ENCODE peak calls at places on chromosome 11, in seven cellular contexts. E is naive thymus-derived CD8-positive, alpha-beta T cell; O is T follicular helper cell; Y is NCI-H2029; S is amygdala; W is neural progenitor cell; T is DMS153. P is an unnamed sample.

GRCh38 chr11:65576232-65576866 is 496 bp downstream of the EHBP1L1 start:
- DNase-seq in E (no peak), O (no peak), Y (no peak), S (no peak), W (no peak), T (no peak), P (no peak)

GRCh38 chr11:130318031-130318673 is 3.4 kb upstream of the ZBTB44 start:
- DNase-seq in E (no peak), O (no peak), Y (no peak), S (no peak), W (no peak), T (no peak), P (no peak)

GRCh38 chr11:75762158-75762557 is 6.4 kb upstream of the DGAT2 start:
- DNase-seq in E (no peak), O (no peak), Y (no peak), S (no peak), W (no peak), T (no peak), P (no peak)

GRCh38 chr11:12845739-12846358 is 163.3 kb upstream of the RASSF10 start:
- DNase-seq in E (no peak), O (no peak), Y (peak; percentile 90), S (peak; percentile 2), W (peak; percentile 72), T (peak; percentile 98), P (no peak)

GRCh38 chr11:47856186-47856585 is 8.0 kb upstream of the NUP160 start:
- DNase-seq in E (no peak), O (no peak), Y (peak; percentile 85), S (no peak), W (no peak), T (no peak), P (no peak)

GRCh38 chr11:125251956-125252355 is 87.4 kb downstream of the PKNOX2 start:
- DNase-seq in E (no peak), O (no peak), Y (no peak), S (no peak), W (no peak), T (no peak), P (no peak)

GRCh38 chr11:117985953-117986887 is at the start of gene IL10RA:
- DNase-seq in E (peak; percentile 69), O (peak; percentile 65), Y (peak; percentile 52), S (peak; percentile 61), W (peak; percentile 94), T (peak; percentile 45), P (peak; percentile 78)

GRCh38 chr11:113838005-113838404 is 37.4 kb downstream of the USP28 start:
- DNase-seq in E (no peak), O (no peak), Y (no peak), S (no peak), W (no peak), T (no peak), P (no peak)

GRCh38 chr11:24198458-24198857 is 298.4 kb upstream of the LUZP2 start:
- DNase-seq in E (no peak), O (no peak), Y (no peak), S (no peak), W (no peak), T (no peak), P (no peak)

GRCh38 chr11:82790723-82791487 is 57.2 kb upstream of the FAM181B start:
- DNase-seq in E (no peak), O (no peak), Y (no peak), S (no peak), W (no peak), T (peak; percentile 70), P (no peak)

GRCh38 chr11:40289370-40289769 is 1170.1 kb downstream of the LRRC4C start:
- DNase-seq in E (no peak), O (no peak), Y (no peak), S (no peak), W (no peak), T (no peak), P (no peak)

GRCh38 chr11:58958500-58958899 is 19.2 kb downstream of the GLYATL1 start:
- DNase-seq in E (peak; percentile 11), O (peak; percentile 17), Y (no peak), S (no peak), W (peak; percentile 49), T (no peak), P (no peak)

GRCh38 chr11:130301002-130301401 is 13.7 kb downstream of the ZBTB44 start:
- DNase-seq in E (no peak), O (no peak), Y (no peak), S (no peak), W (no peak), T (no peak), P (no peak)

GRCh38 chr11:69317401-69318092 is 23.6 kb downstream of the MYEOV start:
- DNase-seq in E (no peak), O (no peak), Y (no peak), S (no peak), W (no peak), T (no peak), P (no peak)

GRCh38 chr11:3614742-3615171 is 27.0 kb downstream of the ART5 start:
- DNase-seq in E (peak; percentile 4), O (no peak), Y (no peak), S (no peak), W (no peak), T (no peak), P (peak; percentile 32)

GRCh38 chr11:46930089-46930488 is 6.5 kb upstream of the CSTPP1 start:
- DNase-seq in E (no peak), O (no peak), Y (peak; percentile 58), S (no peak), W (no peak), T (peak; percentile 82), P (no peak)

GRCh38 chr11:3015796-3016195 is 23.7 kb upstream of the NAP1L4 start:
- DNase-seq in E (no peak), O (no peak), Y (no peak), S (no peak), W (no peak), T (no peak), P (no peak)

GRCh38 chr11:17887779-17888178 is 125.1 kb downstream of the SERGEF start:
- DNase-seq in E (no peak), O (no peak), Y (no peak), S (no peak), W (peak; percentile 63), T (no peak), P (no peak)

GRCh38 chr11:75313457-75314272 is 37.8 kb downstream of the ARRB1 start:
- DNase-seq in E (no peak), O (no peak), Y (peak; percentile 58), S (peak; percentile 28), W (peak; percentile 54), T (no peak), P (no peak)

GRCh38 chr11:57805780-57806179 is 44.2 kb downstream of the CTNND1 start:
- DNase-seq in E (no peak), O (no peak), Y (no peak), S (no peak), W (no peak), T (no peak), P (no peak)

GRCh38 chr11:84924290-84924689 is 702.9 kb downstream of the DLG2 start:
- DNase-seq in E (no peak), O (no peak), Y (no peak), S (no peak), W (peak; percentile 18), T (no peak), P (no peak)

GRCh38 chr11:92735039-92735438 is 234.4 kb upstream of the MTNR1B start:
- DNase-seq in E (no peak), O (no peak), Y (no peak), S (no peak), W (peak; percentile 20), T (no peak), P (no peak)

GRCh38 chr11:113163291-113164030 is 150.9 kb upstream of the TTC12 start:
- DNase-seq in E (no peak), O (no peak), Y (no peak), S (no peak), W (no peak), T (no peak), P (no peak)

GRCh38 chr11:6194065-6194581 is 4.9 kb upstream of the OR52W1 start:
- DNase-seq in E (no peak), O (no peak), Y (no peak), S (no peak), W (no peak), T (no peak), P (no peak)

GRCh38 chr11:65613091-65613928 is 711 bp downstream of the MAP3K11 start:
- DNase-seq in E (no peak), O (no peak), Y (no peak), S (peak; percentile 52), W (peak; percentile 45), T (no peak), P (no peak)

GRCh38 chr11:119093951-119094815 is 7.5 kb downstream of the DPAGT1 start:
- DNase-seq in E (no peak), O (no peak), Y (no peak), S (no peak), W (peak; percentile 48), T (no peak), P (peak; percentile 18)

P was measured in T-helper 17 cell.